ENCODE peak calls at places on chromosome 4, in five cellular contexts. H is activated CD8-positive, alpha-beta memory T cell treated with anti-CD3 and anti-CD28 coated beads for 48 hours; L is activated T-cell treated with anti-CD3 and anti-CD28 coated beads, Interleukin-2, amount 50 U/mL, for 72 hours; R is activated CD4-positive, alpha-beta T cell treated with anti-CD3 and anti-CD28 coated beads, Interleukin-2, amount 50 U/mL, for 24 hours; F is endothelial cell. M is an unnamed sample.

GRCh38 chr4:134747108-134747805 is 545.7 kb upstream of the PABPC4L start:
- DNase-seq in H (no peak), R (no peak), F (no peak), L (no peak), M (no peak)

GRCh38 chr4:176910646-176911045 is 117.9 kb upstream of the VEGFC start:
- DNase-seq in R (no peak), F (no peak), L (no peak), H (no peak), M (no peak)

GRCh38 chr4:5824635-5825034 is 68.3 kb downstream of the CRMP1 start:
- DNase-seq in L (no peak), R (no peak), F (peak; percentile 20), H (no peak), M (no peak)

GRCh38 chr4:183422962-183423653 is 21.3 kb upstream of the CDKN2AIP start:
- DNase-seq in H (no peak), F (no peak), R (no peak), L (no peak), M (no peak)

GRCh38 chr4:86250006-86250405 is 109.8 kb downstream of the MAPK10 start:
- DNase-seq in R (no peak), H (no peak), L (no peak), F (no peak), M (no peak)

GRCh38 chr4:141415651-141416050 is 195.0 kb downstream of the ZNF330 start:
- DNase-seq in R (no peak), F (no peak), H (no peak), L (no peak), M (no peak)

GRCh38 chr4:60799214-60799613 is 400.9 kb upstream of the ADGRL3 start:
- DNase-seq in F (no peak), R (no peak), L (no peak), H (no peak), M (no peak)

GRCh38 chr4:75633846-75634245 is 3.5 kb upstream of the CDKL2 start:
- DNase-seq in H (no peak), R (no peak), L (no peak), F (no peak), M (no peak)

GRCh38 chr4:142091691-142092182 is 455.4 kb downstream of the IL15 start:
- DNase-seq in H (no peak), F (no peak), L (no peak), R (no peak), M (peak; percentile 87)

GRCh38 chr4:73576366-73576765 is 43.9 kb downstream of the RASSF6 start:
- DNase-seq in F (no peak), R (no peak), H (no peak), L (no peak), M (no peak)

GRCh38 chr4:8182858-8183725 is 16.0 kb upstream of the SH3TC1 start:
- DNase-seq in H (no peak), F (no peak), L (no peak), R (no peak), M (peak; percentile 74)

GRCh38 chr4:122588453-122589238 is 32.2 kb downstream of the IL21 start:
- DNase-seq in L (no peak), F (no peak), R (no peak), H (no peak), M (no peak)

GRCh38 chr4:71827811-71828210 is 43.9 kb upstream of the GC start:
- DNase-seq in H (no peak), F (no peak), L (no peak), R (no peak), M (no peak)

GRCh38 chr4:79259242-79259641 is 66.6 kb downstream of the NAA11 start:
- DNase-seq in R (no peak), L (no peak), F (no peak), H (no peak), M (no peak)